ENCODE peak calls at places on chromosomes 4 and X, in ten cellular contexts. J, R, T, U, B, N, K, A, L and O are unnamed samples. For H3K4me1, the result is how much of the 10 kb centered on the place peaks cover.

GRCh38 chr4:153341575-153342090 is 2.9 kb upstream of the MND1 start:
- DNase-seq in U (no peak), N (no peak), K (no peak), R (peak), J (no peak), T (no peak), A (peak), L (no peak), B (peak), O (no peak)

GRCh38 chr4:955161-955921 is 18.0 kb downstream of the DGKQ start:
- DNase-seq in U (no peak), L (peak), N (no peak), B (no peak), A (no peak), T (no peak), J (peak), R (no peak), K (no peak), O (no peak)

GRCh38 chrX:17590892-17591740 is 146.2 kb upstream of the SCML1 start:
- DNase-seq in U (peak), R (peak), A (peak), T (peak), N (peak), L (peak), K (no peak), J (peak), B (peak), O (peak)

GRCh38 chr4:53322696-53323095 is 43.2 kb downstream of the SCFD2 start:
- DNase-seq in K (no peak), L (no peak), R (no peak), J (no peak), T (no peak), N (no peak), B (no peak), U (no peak), A (no peak), O (no peak)

GRCh38 chrX:130094712-130095111 is 15.6 kb downstream of the ELF4 start:
- DNase-seq in L (no peak), R (no peak), T (no peak), U (no peak), K (no peak), N (no peak), A (no peak), J (no peak), B (no peak), O (peak)

GRCh38 chr4:108060164-108060563 is 70.5 kb downstream of the HADH start:
- DNase-seq in U (no peak), L (no peak), R (peak), B (peak), T (no peak), N (no peak), J (no peak), K (no peak), A (peak), O (peak)

GRCh38 chr4:99649208-99649607 is 8.4 kb downstream of the C4orf54 start:
- DNase-seq in U (no peak), R (no peak), A (no peak), T (no peak), N (no peak), L (no peak), K (no peak), B (no peak), J (no peak), O (no peak)

GRCh38 chr4:127686656-127687055 is 43.5 kb upstream of the SLC25A31 start:
- DNase-seq in T (no peak), R (peak), U (no peak), J (no peak), N (no peak), K (no peak), B (no peak), L (no peak), A (peak), O (no peak)

GRCh38 chr4:25457053-25457715 is 80.1 kb downstream of the ANAPC4 start:
- DNase-seq in T (no peak), L (no peak), R (peak), J (no peak), A (no peak), K (no peak), U (no peak), N (no peak), B (no peak), O (no peak)

GRCh38 chrX:31266172-31267076 is 194.6 kb upstream of the FTHL17 start:
- DNase-seq in R (peak), L (peak), A (peak), N (peak), U (peak), J (peak), T (no peak), B (no peak), K (peak), O (peak)

GRCh38 chr4:90833698-90834097 is 706.5 kb downstream of the CCSER1 start:
- DNase-seq in K (no peak), T (no peak), J (no peak), N (no peak), U (no peak), R (no peak), B (no peak), A (no peak), L (no peak), O (no peak)

GRCh38 chrX:138710866-138711331 is 618 bp downstream of the FGF13 start:
- DNase-seq in J (no peak), K (no peak), N (peak), R (peak), L (no peak), A (no peak), U (no peak), B (no peak), T (no peak), O (peak)

GRCh38 chr4:95362906-95363578 is 185.7 kb downstream of the UNC5C start:
- DNase-seq in A (peak), L (no peak), R (peak), U (no peak), K (no peak), B (peak), T (no peak), N (peak), J (no peak), O (no peak)

GRCh38 chrX:110509778-110510510 is 151.3 kb downstream of the RTL9 start:
- DNase-seq in A (no peak), J (no peak), B (no peak), N (no peak), T (no peak), K (no peak), R (peak), U (no peak), L (no peak), O (no peak)

GRCh38 chrX:69222103-69223090 is 57.1 kb upstream of the PJA1 start:
- DNase-seq in K (peak), L (peak), B (peak), J (peak), A (peak), N (peak), T (peak), R (peak), U (peak), O (peak)

GRCh38 chrX:45715787-45716186 is 515.1 kb upstream of the DIPK2B start:
- DNase-seq in L (no peak), T (no peak), U (no peak), A (peak), R (peak), K (no peak), N (no peak), B (no peak), J (no peak), O (peak)

GRCh38 chr4:11748169-11748872 is 319.6 kb upstream of the HS3ST1 start:
- DNase-seq in A (peak), U (no peak), B (peak), K (no peak), N (no peak), R (peak), J (no peak), T (no peak), L (no peak), O (no peak)

GRCh38 chr4:73811841-73812240 is 24.6 kb upstream of the CXCL6 start:
- DNase-seq in A (no peak), B (no peak), K (no peak), U (no peak), N (no peak), T (no peak), J (no peak), R (no peak), L (no peak), O (no peak)

GRCh38 chr4:150315691-150316090 is 237.4 kb downstream of the DCLK2 start:
- DNase-seq in A (no peak), N (no peak), B (no peak), L (no peak), T (no peak), K (no peak), R (no peak), J (no peak), U (no peak), O (no peak)

GRCh38 chrX:85977218-85977617 is 70.1 kb downstream of the CHM start:
- DNase-seq in T (no peak), N (no peak), R (no peak), U (no peak), B (no peak), J (no peak), K (no peak), L (no peak), A (no peak), O (no peak)

GRCh38 chr4:1535926-1536578 is 129.8 kb upstream of the NKX1-1 start:
- DNase-seq in A (no peak), N (no peak), J (no peak), U (no peak), K (no peak), T (no peak), R (no peak), L (no peak), B (no peak), O (no peak)

GRCh38 chrX:107565005-107565404 is 63.3 kb upstream of the PRPS1 start:
- DNase-seq in B (no peak), K (no peak), A (no peak), R (peak), T (no peak), N (no peak), J (no peak), L (no peak), U (no peak), O (peak)

GRCh38 chrX:107561468-107562215 is 66.7 kb upstream of the PRPS1 start:
- DNase-seq in L (no peak), B (no peak), J (no peak), T (no peak), R (peak), N (no peak), U (no peak), A (no peak), K (no peak), O (no peak)

GRCh38 chrX:107562482-107562881 is 65.8 kb upstream of the PRPS1 start:
- DNase-seq in A (peak), J (no peak), K (no peak), L (no peak), U (no peak), T (no peak), N (no peak), B (no peak), R (peak), O (peak)

GRCh38 chrX:107565916-107566602 is 62.3 kb upstream of the PRPS1 start:
- DNase-seq in N (no peak), L (no peak), J (no peak), R (peak), A (peak), U (no peak), B (peak), K (peak), T (no peak), O (peak)

DNA sequence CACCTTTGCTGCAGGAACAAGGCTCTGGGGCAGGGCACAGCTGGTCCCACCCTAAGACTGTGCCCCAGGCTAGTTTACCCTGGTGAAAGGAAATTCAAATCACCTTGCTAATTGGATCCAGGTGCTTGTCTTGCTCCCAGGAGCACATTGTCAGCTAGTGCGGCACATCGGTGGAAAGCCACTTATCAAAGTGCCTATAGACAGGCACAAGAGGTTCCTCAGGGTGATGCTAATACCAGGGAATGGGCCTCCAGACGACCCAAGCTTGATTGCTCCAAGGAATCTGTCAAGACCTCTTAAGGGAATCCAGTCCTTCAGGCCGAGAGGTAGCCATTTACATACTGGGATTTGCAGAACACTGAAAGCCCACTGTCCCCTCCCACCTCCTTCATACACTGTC is 64.5 kb upstream of the PRPS1 start:
- DNase-seq in N (no peak), L (no peak), B (no peak), U (no peak), T (no peak), R (no peak), A (no peak), K (no peak), J (no peak), O (no peak)
- H3K4me1 ChIP-seq in N (under half), L (under half), B (under half), U (under half), T (under half), R (under half), A (under half), K (under half), J (under half), O (under half)

GRCh38 chr4:161254375-161254774 is 909.4 kb downstream of the FSTL5 start:
- DNase-seq in B (peak), J (no peak), T (no peak), R (no peak), K (no peak), L (no peak), A (no peak), N (no peak), U (no peak), O (no peak)
- TF ChIP-seq CTCF in B (peak), J (no peak), T (no peak), R (no peak), K (no peak), L (no peak), A (no peak), N (no peak), U (no peak), O (no peak)

GRCh38 chr4:2849267-2850140 is 5.9 kb downstream of the ADD1 start:
- DNase-seq in B (no peak), T (no peak), K (peak), U (peak), A (no peak), L (no peak), N (no peak), J (no peak), R (no peak), O (no peak)
- H3K4me1 ChIP-seq in B (under half), T (under half), K (under half), U (under half), A (under half), L (under half), N (under half), J (under half), R (under half), O (under half)

GRCh38 chr4:132228676-132229075 is 920.4 kb upstream of the PCDH10 start:
- DNase-seq in U (no peak), R (no peak), L (no peak), K (no peak), T (no peak), A (no peak), B (no peak), N (no peak), J (no peak), O (no peak)

GRCh38 chr4:132230025-132230424 is 919.1 kb upstream of the PCDH10 start:
- DNase-seq in R (no peak), N (no peak), B (no peak), K (no peak), L (no peak), T (no peak), U (no peak), J (no peak), A (no peak), O (no peak)

DNA sequence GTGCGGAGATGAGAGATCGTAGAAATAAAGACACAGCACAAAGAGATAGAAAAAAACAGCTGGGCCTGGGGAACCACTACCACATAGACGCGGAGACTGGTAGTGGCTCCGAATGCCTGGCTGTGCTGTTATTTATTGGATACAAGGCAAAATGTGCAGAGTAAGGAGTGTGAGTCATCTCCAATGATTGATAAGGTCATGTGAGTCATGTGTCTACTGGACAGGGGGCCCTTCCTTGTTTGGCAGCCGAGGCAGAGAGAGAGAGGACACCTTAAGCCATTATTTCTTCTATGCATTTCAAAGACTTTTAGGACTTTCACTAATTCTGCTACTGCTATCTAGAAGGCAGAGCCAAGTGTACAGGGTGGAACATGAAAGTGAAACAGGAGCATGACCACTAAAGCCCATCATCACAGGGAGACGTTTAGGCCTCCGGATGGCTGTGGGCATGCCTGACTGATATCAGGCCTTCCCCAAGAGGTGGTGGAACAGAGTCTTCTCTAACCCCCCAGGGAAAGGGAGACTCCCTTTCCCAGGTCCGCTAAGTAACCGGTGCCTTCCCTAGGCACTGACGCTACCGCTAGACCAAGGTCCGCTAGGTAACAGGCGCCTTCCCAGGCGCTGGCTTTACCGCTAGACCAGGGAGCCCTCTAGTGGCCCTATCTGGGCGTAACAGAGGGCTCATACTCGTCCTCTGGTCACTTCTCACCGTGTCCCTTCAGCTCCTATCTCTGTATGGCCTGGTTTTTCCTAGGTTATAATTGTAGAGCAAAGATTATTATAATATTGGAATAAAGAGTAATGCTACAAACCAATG is 921.5 kb upstream of the PCDH10 start:
- DNase-seq in L (no peak), J (peak), U (no peak), R (peak), K (peak), A (peak), N (no peak), T (no peak), B (peak), O (peak)
- TF ChIP-seq CTCF in L (peak), J (no peak), U (no peak), R (peak), K (no peak), A (no peak), N (no peak), T (no peak), B (peak), O (peak)

GRCh38 chrX:19569121-19569805 is 54.0 kb upstream of the MAP3K15 start:
- DNase-seq in B (no peak), R (no peak), N (no peak), L (no peak), U (no peak), J (no peak), T (no peak), K (no peak), A (no peak), O (no peak)

GRCh38 chrX:19564606-19565005 is 49.3 kb upstream of the MAP3K15 start:
- DNase-seq in U (no peak), K (no peak), R (no peak), A (no peak), L (no peak), T (no peak), B (no peak), J (no peak), N (no peak), O (no peak)

GRCh38 chrX:19565605-19566004 is 50.3 kb upstream of the MAP3K15 start:
- DNase-seq in R (no peak), U (no peak), N (no peak), L (no peak), B (no peak), K (no peak), T (no peak), J (no peak), A (no peak), O (no peak)

GRCh38 chrX:19568422-19568821 is 53.1 kb upstream of the MAP3K15 start:
- DNase-seq in A (no peak), N (no peak), R (no peak), U (no peak), L (no peak), K (no peak), J (no peak), T (no peak), B (no peak), O (no peak)

GRCh38 chrX:19566359-19567141 is 51.2 kb upstream of the MAP3K15 start:
- DNase-seq in R (peak), J (no peak), T (no peak), N (no peak), L (no peak), U (peak), K (no peak), A (no peak), B (no peak), O (no peak)
- H3K4me1 ChIP-seq in R (under half), J (under half), T (under half), N (under half), L (under half), U (under half), K (under half), A (under half), B (under half), O (under half)

DNA sequence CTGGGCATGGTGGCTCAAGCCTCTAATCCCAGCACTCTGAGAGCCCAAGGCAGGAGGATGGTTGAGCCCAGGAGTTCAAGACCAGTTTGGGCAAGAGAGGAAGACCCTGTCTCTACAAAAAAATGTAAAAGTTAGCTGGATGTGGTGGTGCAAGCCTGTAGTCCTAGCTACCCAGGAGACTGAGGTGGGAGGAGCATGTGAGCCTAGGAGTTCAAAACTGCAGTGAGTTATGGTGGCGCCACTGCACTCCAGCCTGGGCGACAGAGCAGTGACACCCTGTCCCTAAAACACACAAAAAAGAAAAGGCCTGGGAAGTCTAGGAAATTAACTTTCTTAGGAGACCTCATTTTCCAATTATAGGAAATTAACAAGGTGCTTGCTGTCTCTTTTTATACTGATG is 76.8 kb downstream of the JAKMIP1 start:
- DNase-seq in N (no peak), L (peak), K (no peak), A (no peak), R (no peak), U (no peak), J (peak), B (no peak), T (no peak), O (no peak)
- TF ChIP-seq CTCF in N (no peak), L (no peak), K (no peak), A (no peak), R (no peak), U (no peak), J (no peak), B (no peak), T (no peak), O (no peak)